ENCODE peak calls at places on chromosomes 2 and 18, in seven cellular contexts. E is epithelial cell of esophagus, F is A549, R is OCI-LY7, H is adrenal gland, N is heart left ventricle, D is fibroblast of lung. Z is an unnamed sample.

GRCh38 chr18:44564922-44565321 is 115.8 kb upstream of the SETBP1 start:
- DNase-seq in N (no peak), E (peak; percentile 66), R (no peak), H (no peak), D (peak; percentile 19), F (no peak), Z (peak; percentile 59)

GRCh38 chr18:44729631-44730101 is 49.0 kb downstream of the SETBP1 start:
- DNase-seq in H (no peak), R (no peak), F (no peak), E (no peak), N (no peak), D (peak; percentile 64), Z (no peak)

GRCh38 chr2:71452565-71452964 is 796 bp upstream of the DYSF start:
- DNase-seq in F (peak; percentile 40), D (peak; percentile 9), N (peak; percentile 82), H (no peak), E (peak; percentile 93), R (peak; percentile 23), Z (no peak)

GRCh38 chr2:169080250-169081035 is 11.1 kb downstream of the DHRS9 start:
- DNase-seq in R (peak; percentile 24), E (peak; percentile 54), D (no peak), N (no peak), H (no peak), F (no peak), Z (no peak)

GRCh38 chr2:207288628-207289027 is 122.9 kb upstream of the KLF7 start:
- DNase-seq in E (peak; percentile 45), F (no peak), D (no peak), H (no peak), N (no peak), R (no peak), Z (no peak)

GRCh38 chr2:98459776-98460175 is 15.1 kb downstream of the INPP4A start:
- DNase-seq in N (no peak), D (peak; percentile 40), F (no peak), H (no peak), E (no peak), R (no peak), Z (no peak)

GRCh38 chr2:10900216-10901109 is 11.3 kb upstream of the KCNF1 start:
- DNase-seq in D (peak; percentile 12), F (peak; percentile 75), E (peak; percentile 46), H (no peak), R (peak; percentile 34), N (no peak), Z (no peak)

GRCh38 chr2:15460112-15460620 is 101.0 kb downstream of the NBAS start:
- DNase-seq in D (no peak), F (no peak), H (no peak), E (no peak), N (no peak), R (no peak), Z (no peak)

GRCh38 chr2:216636570-216637450 is 3.6 kb downstream of the IGFBP2 start:
- DNase-seq in F (peak; percentile 67), R (no peak), E (peak; percentile 81), D (peak; percentile 56), H (no peak), N (peak; percentile 43), Z (no peak)

GRCh38 chr18:60739212-60739611 is 366.6 kb upstream of the MC4R start:
- DNase-seq in D (no peak), N (no peak), H (no peak), E (no peak), R (no peak), F (no peak), Z (no peak)

GRCh38 chr2:3581367-3582262 is 6.6 kb downstream of the RPS7 start:
- DNase-seq in D (no peak), N (no peak), H (peak; percentile 16), F (no peak), E (no peak), R (no peak), Z (no peak)

GRCh38 chr2:196959750-196960392 is 33.4 kb upstream of the PGAP1 start:
- DNase-seq in E (peak; percentile 21), D (peak; percentile 56), N (no peak), F (no peak), H (no peak), R (no peak), Z (no peak)

GRCh38 chr2:100957971-100958653 is 44.0 kb upstream of the RPL31 start:
- DNase-seq in D (peak; percentile 94), N (peak; percentile 40), H (peak; percentile 65), E (peak; percentile 68), F (no peak), R (no peak), Z (no peak)

GRCh38 chr18:41644466-41644865 is 310.6 kb upstream of the PIK3C3 start:
- DNase-seq in H (no peak), D (no peak), N (no peak), E (no peak), F (no peak), R (no peak), Z (no peak)

GRCh38 chr2:140942284-140942683 is 1188.5 kb downstream of the LRP1B start:
- DNase-seq in H (no peak), N (no peak), R (no peak), F (no peak), E (no peak), D (no peak), Z (no peak)

GRCh38 chr2:56288863-56289580 is 105.2 kb downstream of the CCDC85A start:
- DNase-seq in N (no peak), F (no peak), D (no peak), H (no peak), E (no peak), R (no peak), Z (no peak)

GRCh38 chr2:19416083-19416482 is 57.7 kb upstream of the OSR1 start:
- DNase-seq in D (no peak), R (no peak), E (no peak), F (no peak), N (no peak), H (no peak), Z (no peak)

DNA sequence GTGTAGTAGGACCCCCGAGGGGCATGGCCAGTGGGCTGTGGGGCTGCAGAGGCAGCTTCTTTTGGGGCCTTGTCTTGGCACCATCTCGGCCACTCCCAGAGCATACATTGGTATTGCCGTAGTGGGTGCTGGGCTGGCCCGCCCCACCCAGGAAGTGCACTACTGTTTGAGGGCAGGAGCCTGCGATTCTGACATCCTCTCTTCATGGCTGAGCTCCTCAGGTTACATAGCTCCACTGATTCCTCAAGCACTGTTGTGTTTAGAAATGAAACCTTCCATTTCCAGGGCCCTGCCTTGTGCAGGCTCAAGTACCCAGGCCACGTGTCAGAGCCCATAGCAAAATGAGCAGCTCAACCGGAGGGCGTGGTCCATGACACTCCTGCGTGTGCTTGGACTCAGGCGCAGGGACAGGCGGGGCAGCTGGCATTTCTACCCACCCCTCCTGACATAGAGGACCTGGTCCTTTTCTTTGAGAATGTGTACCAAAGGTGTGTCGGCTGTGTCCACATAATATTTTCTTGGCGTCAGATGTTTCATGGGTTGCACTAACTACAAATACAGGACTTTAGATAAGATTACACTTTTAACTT is 67.9 kb downstream of the DGKD start:
- DNase-seq in H (peak; percentile 15), F (peak; percentile 75), R (peak; percentile 83), E (peak; percentile 47), D (no peak), N (no peak), Z (no peak)
- H3K4me3 ChIP-seq in H (no peak overlapping the region), F (peak overlapping the region; percentile 47), R (peak overlapping the region; percentile 61), E (no peak overlapping the region), D (no peak overlapping the region), N (no peak overlapping the region), Z (no peak overlapping the region)

GRCh38 chr2:226759768-226760167 is 39.9 kb downstream of the IRS1 start:
- DNase-seq in D (no peak), F (no peak), N (peak; percentile 29), R (no peak), E (no peak), H (no peak), Z (no peak)

GRCh38 chr2:226761195-226761583 is 38.4 kb downstream of the IRS1 start:
- DNase-seq in R (no peak), N (no peak), E (no peak), D (no peak), H (no peak), F (no peak), Z (no peak)

GRCh38 chr2:226760412-226761194 is 39.0 kb downstream of the IRS1 start:
- DNase-seq in H (no peak), F (peak; percentile 3), N (no peak), R (no peak), E (peak; percentile 57), D (peak; percentile 94), Z (no peak)

GRCh38 chr2:226756131-226756530 is 43.5 kb downstream of the IRS1 start:
- DNase-seq in D (peak; percentile 59), N (no peak), H (no peak), R (no peak), F (peak; percentile 40), E (peak; percentile 99), Z (peak; percentile 70)

GRCh38 chr2:226758886-226759660 is 40.5 kb downstream of the IRS1 start:
- DNase-seq in R (no peak), N (no peak), D (peak; percentile 94), F (no peak), E (peak; percentile 45), H (no peak), Z (no peak)
- TF ChIP-seq CTCF in R (no peak), N (no peak), D (no peak), F (no peak), E (no peak), H (no peak), Z (no peak)

DNA sequence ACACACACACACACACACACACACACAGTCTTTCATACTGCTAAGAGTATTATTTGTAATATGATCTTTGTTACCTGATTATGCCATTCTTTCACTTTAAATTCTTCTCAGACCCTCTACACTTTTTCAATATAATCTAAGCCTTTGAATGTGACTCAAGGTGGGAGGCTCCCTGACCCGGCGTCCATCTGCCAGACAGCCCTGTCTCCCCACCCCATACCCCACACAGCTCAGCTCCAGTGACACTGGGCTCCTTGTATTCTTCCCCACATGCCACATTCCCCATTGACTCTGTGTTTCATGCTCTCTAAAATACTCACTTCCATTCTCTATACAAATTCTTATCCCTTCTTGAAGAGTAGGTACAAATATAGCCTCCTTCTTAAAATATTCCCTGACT is 442.2 kb downstream of the TGIF1 start:
- DNase-seq in H (no peak), D (no peak), R (no peak), F (no peak), N (no peak), E (no peak), Z (no peak)
- H3K4me3 ChIP-seq in H (no peak overlapping the region), D (no peak overlapping the region), R (no peak overlapping the region), F (no peak overlapping the region), N (no peak overlapping the region), E (no peak overlapping the region), Z (no peak overlapping the region)

GRCh38 chr2:227848586-227848985 is 22.8 kb upstream of the DAW1 start:
- DNase-seq in F (no peak), H (no peak), E (peak; percentile 95), N (no peak), R (no peak), D (no peak), Z (peak; percentile 33)

GRCh38 chr2:227848146-227848545 is 23.3 kb upstream of the DAW1 start:
- DNase-seq in R (no peak), D (peak; percentile 71), N (no peak), E (no peak), H (no peak), F (no peak), Z (no peak)

GRCh38 chr2:227849906-227850305 is 21.5 kb upstream of the DAW1 start:
- DNase-seq in D (no peak), F (no peak), N (no peak), R (no peak), E (peak; percentile 75), H (no peak), Z (no peak)

DNA sequence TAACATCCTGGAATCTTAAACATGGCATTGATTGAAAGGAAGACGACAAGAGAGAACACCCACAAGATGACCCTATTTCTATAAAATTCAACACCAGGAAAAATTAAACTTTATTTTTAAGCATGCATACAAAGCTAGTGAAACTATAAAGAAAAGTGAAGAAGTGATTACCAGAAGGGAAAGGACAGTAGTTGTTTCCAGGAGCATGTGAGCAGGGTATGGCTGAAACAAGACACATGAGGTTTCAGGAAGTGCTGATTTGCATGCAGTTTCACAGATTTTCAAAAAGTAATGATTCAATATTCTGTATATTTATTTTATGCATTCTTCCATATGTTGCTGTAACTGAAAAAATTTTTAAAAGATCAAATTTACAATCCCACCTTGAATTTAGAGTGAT is 24.6 kb upstream of the DAW1 start:
- DNase-seq in D (no peak), N (no peak), R (no peak), E (no peak), H (no peak), F (no peak), Z (no peak)
- TF ChIP-seq CTCF in D (no peak), N (no peak), R (no peak), E (no peak), H (no peak), F (no peak), Z (no peak)

Z was measured in epithelial cell of proximal tubule.